ENCODE peak calls at places on chromosomes 4 and X, in nine cellular contexts. D, U, C, V, J, W, Q, G and M are unnamed samples.

GRCh38 chr4:23986270-23986669 is 96.4 kb upstream of the PPARGC1A start:
- DNase-seq in D (no peak), U (no peak), C (no peak), V (no peak), J (no peak), W (no peak), Q (no peak), G (no peak), M (no peak)

GRCh38 chrX:789096-789495 is 158.5 kb downstream of the SHOX start:
- DNase-seq in D (no peak), U (no peak), C (no peak), V (no peak), J (no peak), W (no peak), Q (no peak), G (no peak), M (no peak)

GRCh38 chr4:3703677-3704521 is 62.3 kb upstream of the ADRA2C start:
- DNase-seq in D (no peak), U (no peak), C (peak; percentile 27), V (peak; percentile 16), J (no peak), W (no peak), Q (no peak), G (no peak), M (no peak)

GRCh38 chr4:173258866-173259265 is 75.3 kb downstream of the HMGB2 start:
- DNase-seq in D (no peak), U (no peak), C (no peak), V (no peak), J (no peak), W (no peak), Q (no peak), G (no peak), M (no peak)

GRCh38 chr4:168886361-168886760 is 123.7 kb downstream of the CBR4 start:
- DNase-seq in D (no peak), U (no peak), C (no peak), V (no peak), J (no peak), W (no peak), Q (no peak), G (no peak), M (no peak)

GRCh38 chr4:122458625-122459024 is 2.1 kb upstream of the IL2 start:
- DNase-seq in D (no peak), U (no peak), C (no peak), V (no peak), J (peak; percentile 5), W (no peak), Q (peak; percentile 45), G (peak; percentile 48), M (no peak)

GRCh38 chr4:144056800-144057199 is 37.6 kb upstream of the GYPB start:
- DNase-seq in D (no peak), U (no peak), C (no peak), V (no peak), J (no peak), W (no peak), Q (no peak), G (no peak), M (no peak)

GRCh38 chr4:184265566-184266351 is 48.1 kb upstream of the ENPP6 start:
- DNase-seq in D (peak; percentile 49), U (no peak), C (no peak), V (no peak), J (no peak), W (no peak), Q (no peak), G (peak; percentile 69), M (no peak)

GRCh38 chr4:17762705-17763104 is 18.7 kb downstream of the FAM184B start:
- DNase-seq in D (no peak), U (no peak), C (no peak), V (no peak), J (no peak), W (peak; percentile 16), Q (no peak), G (no peak), M (no peak)

GRCh38 chr4:47071863-47072441 is 40.6 kb downstream of the GABRB1 start:
- DNase-seq in D (no peak), U (no peak), C (no peak), V (no peak), J (no peak), W (peak; percentile 32), Q (no peak), G (no peak), M (no peak)

GRCh38 chrX:10855845-10856244 is 235.5 kb upstream of the MID1 start:
- DNase-seq in D (no peak), U (no peak), C (no peak), V (no peak), J (no peak), W (no peak), Q (no peak), G (no peak), M (no peak)

GRCh38 chr4:2914220-2915126 is 48.7 kb downstream of the NOP14 start:
- DNase-seq in D (no peak), U (no peak), C (no peak), V (peak; percentile 19), J (no peak), W (no peak), Q (no peak), G (peak; percentile 44), M (no peak)

GRCh38 chr4:173735585-173735984 is 205.6 kb upstream of the HAND2 start:
- DNase-seq in D (no peak), U (no peak), C (no peak), V (no peak), J (no peak), W (no peak), Q (no peak), G (no peak), M (no peak)

GRCh38 chr4:915595-915994 is 16.5 kb downstream of the GAK start:
- DNase-seq in D (no peak), U (no peak), C (peak; percentile 38), V (peak; percentile 16), J (no peak), W (no peak), Q (no peak), G (no peak), M (no peak)

GRCh38 chrX:153770606-153771175 is 6.6 kb downstream of the PLXNB3 start:
- DNase-seq in D (peak; percentile 4), U (no peak), C (no peak), V (no peak), J (no peak), W (no peak), Q (no peak), G (no peak), M (no peak)

GRCh38 chr4:151331276-151332042 is 6.1 kb upstream of the SH3D19 start:
- DNase-seq in D (no peak), U (no peak), C (no peak), V (no peak), J (no peak), W (no peak), Q (no peak), G (no peak), M (no peak)

GRCh38 chr4:146638801-146639351 is at the start of gene POU4F2:
- DNase-seq in D (no peak), U (no peak), C (no peak), V (no peak), J (peak; percentile 27), W (no peak), Q (no peak), G (no peak), M (no peak)

GRCh38 chr4:146640021-146640425 is 1.3 kb downstream of the POU4F2 start:
- DNase-seq in D (no peak), U (no peak), C (no peak), V (no peak), J (no peak), W (no peak), Q (no peak), G (no peak), M (no peak)

GRCh38 chr4:146639414-146639814 is 721 bp downstream of the POU4F2 start:
- DNase-seq in D (no peak), U (no peak), C (no peak), V (no peak), J (no peak), W (no peak), Q (no peak), G (no peak), M (no peak)

GRCh38 chr4:146641762-146642161 is 3.1 kb downstream of the POU4F2 start:
- DNase-seq in D (no peak), U (no peak), C (no peak), V (no peak), J (no peak), W (no peak), Q (no peak), G (no peak), M (no peak)

GRCh38 chr4:146640459-146641061 is 1.9 kb downstream of the POU4F2 start:
- DNase-seq in D (no peak), U (no peak), C (no peak), V (no peak), J (no peak), W (no peak), Q (no peak), G (no peak), M (no peak)
- H3K4me3 ChIP-seq in D (no peak overlapping the region), U (no peak overlapping the region), C (no peak overlapping the region), V (no peak overlapping the region), J (no peak overlapping the region), W (no peak overlapping the region), Q (no peak overlapping the region), G (no peak overlapping the region), M (no peak overlapping the region)

GRCh38 chrX:16603822-16604221 is 46.1 kb upstream of the S100G start:
- DNase-seq in D (no peak), U (no peak), C (no peak), V (no peak), J (peak; percentile 30), W (no peak), Q (no peak), G (no peak), M (no peak)
- H3K27ac ChIP-seq in D (peak overlapping the region; percentile 37), U (no peak overlapping the region), C (no peak overlapping the region), V (peak overlapping the region; percentile 83), J (peak overlapping the region; percentile 92), W (no peak overlapping the region), Q (peak overlapping the region; percentile 31), G (peak overlapping the region; percentile 57), M (no peak overlapping the region)

GRCh38 chrX:47584714-47585113 is 2.5 kb downstream of the TIMP1 start:
- DNase-seq in D (no peak), U (no peak), C (no peak), V (no peak), J (no peak), W (no peak), Q (no peak), G (no peak), M (no peak)
- H3K4me3 ChIP-seq in D (no peak overlapping the region), U (no peak overlapping the region), C (no peak overlapping the region), V (no peak overlapping the region), J (no peak overlapping the region), W (peak overlapping the region; percentile 79), Q (no peak overlapping the region), G (no peak overlapping the region), M (no peak overlapping the region)

DNA sequence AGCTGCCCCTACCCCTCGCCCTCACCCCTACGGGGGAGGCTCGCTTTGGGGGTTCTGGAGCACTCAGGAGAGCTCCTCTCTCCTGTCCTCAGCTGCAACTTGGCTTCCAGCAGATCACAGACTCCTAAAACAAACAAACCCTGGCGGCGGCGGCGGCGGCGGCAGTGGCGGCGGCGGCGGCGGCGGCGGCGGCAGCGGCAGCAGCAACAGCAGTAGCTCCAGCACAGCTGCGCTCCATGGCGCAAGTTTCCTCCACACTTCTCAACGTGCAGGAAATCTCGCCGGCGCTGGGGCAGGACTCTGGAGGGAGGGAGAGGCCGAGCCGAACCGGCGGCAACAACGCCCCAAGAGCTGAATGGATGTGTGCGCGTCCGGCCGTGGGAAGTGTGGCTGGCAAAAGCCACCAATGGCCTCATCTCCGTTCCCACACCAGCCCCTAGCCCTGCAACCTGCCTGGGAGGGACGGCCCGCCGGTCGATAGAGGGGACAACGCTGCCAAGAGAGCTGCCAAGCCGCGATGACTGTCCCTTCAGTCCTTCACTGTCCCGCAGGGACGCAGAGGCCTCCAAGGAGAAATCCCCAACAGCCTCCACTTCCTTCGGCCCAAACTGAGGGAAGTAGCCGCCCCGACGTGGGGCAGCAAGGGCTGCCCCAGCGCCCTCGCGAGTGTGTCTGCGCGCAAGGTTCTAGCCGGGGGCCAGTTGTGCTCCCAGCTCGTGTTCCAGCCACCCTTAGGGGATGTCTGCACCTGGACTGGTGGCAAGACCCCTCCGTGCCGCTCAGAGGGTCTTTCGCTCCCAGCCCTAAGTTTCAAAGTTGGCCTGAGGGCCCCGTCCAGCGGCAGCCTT is 775 bp downstream of the SHROOM4 start:
- DNase-seq in D (peak; percentile 25), U (peak; percentile 42), C (peak; percentile 53), V (peak; percentile 53), J (peak; percentile 52), W (no peak), Q (no peak), G (peak; percentile 48), M (peak; percentile 14)
- H3K27ac ChIP-seq in D (peak overlapping the region; percentile 78), U (no peak overlapping the region), C (peak overlapping the region; percentile 80), V (peak overlapping the region; percentile 79), J (peak overlapping the region; percentile 95), W (no peak overlapping the region), Q (no peak overlapping the region), G (peak overlapping the region; percentile 77), M (peak overlapping the region; percentile 54)